ENCODE peak calls at places on chromosomes 12 and 14, in four cellular contexts. One of them, this sample, is unnamed.

GRCh38 chr12:122999986-123000420 is 19.5 kb downstream of the ARL6IP4 start:
- DNase-seq in CD8-positive, alpha-beta T cell: no peak
- DNase-seq in testis: no peak
- DNase-seq in brain microvascular endothelial cell: no peak
- DNase-seq in this sample: no peak

GRCh38 chr14:102282751-102283465 is 22.1 kb downstream of the MOK start:
- DNase-seq in CD8-positive, alpha-beta T cell: no peak
- DNase-seq in testis: no peak
- DNase-seq in brain microvascular endothelial cell: no peak
- DNase-seq in this sample: no peak

GRCh38 chr14:95774265-95775160 is 60.6 kb upstream of the TCL1A start:
- DNase-seq in CD8-positive, alpha-beta T cell: peak
- DNase-seq in testis: peak
- DNase-seq in brain microvascular endothelial cell: peak
- DNase-seq in this sample: peak

GRCh38 chr12:66352197-66352596 is 49.9 kb downstream of the HELB start:
- DNase-seq in CD8-positive, alpha-beta T cell: no peak
- DNase-seq in testis: peak
- DNase-seq in brain microvascular endothelial cell: peak
- DNase-seq in this sample: peak

GRCh38 chr12:122977153-122977552 is 2.1 kb downstream of the OGFOD2 start:
- DNase-seq in CD8-positive, alpha-beta T cell: no peak
- DNase-seq in testis: no peak
- DNase-seq in brain microvascular endothelial cell: no peak
- DNase-seq in this sample: no peak

GRCh38 chr14:102568115-102568614 is 24.3 kb upstream of the RCOR1 start:
- DNase-seq in CD8-positive, alpha-beta T cell: peak
- DNase-seq in testis: no peak
- DNase-seq in brain microvascular endothelial cell: no peak
- DNase-seq in this sample: no peak

GRCh38 chr12:50117057-50117622 is 5.1 kb downstream of the COX14 start:
- DNase-seq in CD8-positive, alpha-beta T cell: no peak
- DNase-seq in testis: no peak
- DNase-seq in brain microvascular endothelial cell: no peak
- DNase-seq in this sample: no peak

GRCh38 chr12:113222730-113223531 is 1.7 kb downstream of the TPCN1 start:
- DNase-seq in CD8-positive, alpha-beta T cell: no peak
- DNase-seq in testis: peak
- DNase-seq in brain microvascular endothelial cell: peak
- DNase-seq in this sample: no peak

GRCh38 chr14:101253948-101254347 is 307.3 kb upstream of the DIO3 start:
- DNase-seq in CD8-positive, alpha-beta T cell: no peak
- DNase-seq in testis: no peak
- DNase-seq in brain microvascular endothelial cell: no peak
- DNase-seq in this sample: no peak

GRCh38 chr14:94816113-94816512 is 46.2 kb upstream of the GSC start:
- DNase-seq in CD8-positive, alpha-beta T cell: no peak
- DNase-seq in testis: no peak
- DNase-seq in brain microvascular endothelial cell: peak
- DNase-seq in this sample: no peak

GRCh38 chr14:64974563-64974962 is 2.4 kb upstream of the RAB15 start:
- DNase-seq in CD8-positive, alpha-beta T cell: no peak
- DNase-seq in testis: no peak
- DNase-seq in brain microvascular endothelial cell: no peak
- DNase-seq in this sample: no peak

GRCh38 chr14:58071341-58071740 is 80.7 kb downstream of the ARMH4 start:
- DNase-seq in CD8-positive, alpha-beta T cell: no peak
- DNase-seq in testis: no peak
- DNase-seq in brain microvascular endothelial cell: no peak
- DNase-seq in this sample: no peak

GRCh38 chr14:94581127-94581999 is at the start of gene SERPINA5:
- DNase-seq in CD8-positive, alpha-beta T cell: no peak
- DNase-seq in testis: peak
- DNase-seq in brain microvascular endothelial cell: peak
- DNase-seq in this sample: peak

GRCh38 chr12:54475542-54475941 is 2.1 kb upstream of the GTSF1 start:
- DNase-seq in CD8-positive, alpha-beta T cell: no peak
- DNase-seq in testis: no peak
- DNase-seq in brain microvascular endothelial cell: no peak
- DNase-seq in this sample: no peak

GRCh38 chr12:42442328-42442759 is 116.4 kb downstream of the PPHLN1 start:
- DNase-seq in CD8-positive, alpha-beta T cell: no peak
- DNase-seq in testis: no peak
- DNase-seq in brain microvascular endothelial cell: no peak
- DNase-seq in this sample: no peak

GRCh38 chr12:123571343-123571813 is 13.0 kb upstream of the TMED2 start:
- DNase-seq in CD8-positive, alpha-beta T cell: no peak
- DNase-seq in testis: peak
- DNase-seq in brain microvascular endothelial cell: peak
- DNase-seq in this sample: no peak

GRCh38 chr12:53061404-53062010 is 11.6 kb downstream of the TNS2 start:
- DNase-seq in CD8-positive, alpha-beta T cell: no peak
- DNase-seq in testis: peak
- DNase-seq in brain microvascular endothelial cell: no peak
- DNase-seq in this sample: no peak

GRCh38 chr14:101248056-101248725 is 313.1 kb upstream of the DIO3 start:
- DNase-seq in CD8-positive, alpha-beta T cell: peak
- DNase-seq in testis: no peak
- DNase-seq in brain microvascular endothelial cell: no peak
- DNase-seq in this sample: no peak

GRCh38 chr12:21551811-21552469 is 25.8 kb downstream of the SPX start:
- DNase-seq in CD8-positive, alpha-beta T cell: no peak
- DNase-seq in testis: no peak
- DNase-seq in brain microvascular endothelial cell: no peak
- DNase-seq in this sample: no peak

GRCh38 chr14:90739318-90740077 is 76.7 kb downstream of the TTC7B start:
- DNase-seq in CD8-positive, alpha-beta T cell: no peak
- DNase-seq in testis: no peak
- DNase-seq in brain microvascular endothelial cell: no peak
- DNase-seq in this sample: no peak

GRCh38 chr12:51661199-51661598 is 70.2 kb downstream of the SCN8A start:
- DNase-seq in CD8-positive, alpha-beta T cell: no peak
- DNase-seq in testis: no peak
- DNase-seq in brain microvascular endothelial cell: no peak
- DNase-seq in this sample: no peak

GRCh38 chr12:896031-896430 is 53.5 kb downstream of the RAD52 start:
- DNase-seq in CD8-positive, alpha-beta T cell: no peak
- DNase-seq in testis: no peak
- DNase-seq in brain microvascular endothelial cell: no peak
- DNase-seq in this sample: no peak

GRCh38 chr12:68158427-68158826 is 1.1 kb downstream of the IFNG start:
- DNase-seq in CD8-positive, alpha-beta T cell: no peak
- DNase-seq in testis: no peak
- DNase-seq in brain microvascular endothelial cell: peak
- DNase-seq in this sample: no peak
- TF ChIP-seq CTCF in CD8-positive, alpha-beta T cell: peak
- TF ChIP-seq CTCF in testis: peak
- TF ChIP-seq CTCF in brain microvascular endothelial cell: peak
- TF ChIP-seq CTCF in this sample: peak

GRCh38 chr12:33427071-33427470 is 12.5 kb downstream of the SYT10 start:
- DNase-seq in CD8-positive, alpha-beta T cell: no peak
- DNase-seq in testis: peak
- DNase-seq in brain microvascular endothelial cell: no peak
- DNase-seq in this sample: no peak
- TF ChIP-seq CTCF in CD8-positive, alpha-beta T cell: no peak
- TF ChIP-seq CTCF in testis: no peak
- TF ChIP-seq CTCF in brain microvascular endothelial cell: peak
- TF ChIP-seq CTCF in this sample: peak

GRCh38 chr12:96500686-96501085 is 11.3 kb downstream of the CFAP54 start:
- DNase-seq in CD8-positive, alpha-beta T cell: no peak
- DNase-seq in testis: peak
- DNase-seq in brain microvascular endothelial cell: no peak
- DNase-seq in this sample: no peak
- TF ChIP-seq CTCF in CD8-positive, alpha-beta T cell: no peak
- TF ChIP-seq CTCF in testis: no peak
- TF ChIP-seq CTCF in brain microvascular endothelial cell: peak
- TF ChIP-seq CTCF in this sample: no peak

GRCh38 chr14:103730490-103731035 is 15.0 kb downstream of the ZFYVE21 start:
- DNase-seq in CD8-positive, alpha-beta T cell: no peak
- DNase-seq in testis: peak
- DNase-seq in brain microvascular endothelial cell: no peak
- DNase-seq in this sample: no peak
- TF ChIP-seq CTCF in CD8-positive, alpha-beta T cell: no peak
- TF ChIP-seq CTCF in testis: peak
- TF ChIP-seq CTCF in brain microvascular endothelial cell: peak
- TF ChIP-seq CTCF in this sample: peak

GRCh38 chr12:47817272-47818006 is 2.3 kb downstream of the HDAC7 start:
- DNase-seq in CD8-positive, alpha-beta T cell: no peak
- DNase-seq in testis: no peak
- DNase-seq in brain microvascular endothelial cell: no peak
- DNase-seq in this sample: no peak
- TF ChIP-seq CTCF in CD8-positive, alpha-beta T cell: no peak
- TF ChIP-seq CTCF in testis: no peak
- TF ChIP-seq CTCF in brain microvascular endothelial cell: peak
- TF ChIP-seq CTCF in this sample: no peak

GRCh38 chr12:6869049-6870021 is 2.0 kb downstream of the TPI1 start:
- DNase-seq in CD8-positive, alpha-beta T cell: peak
- DNase-seq in testis: peak
- DNase-seq in brain microvascular endothelial cell: peak
- DNase-seq in this sample: peak

GRCh38 chr12:6867407-6868210 is at the start of gene TPI1:
- DNase-seq in CD8-positive, alpha-beta T cell: peak
- DNase-seq in testis: peak
- DNase-seq in brain microvascular endothelial cell: peak
- DNase-seq in this sample: peak

GRCh38 chr12:6866920-6867406 is 368 bp upstream of the TPI1 start:
- DNase-seq in CD8-positive, alpha-beta T cell: no peak
- DNase-seq in testis: no peak
- DNase-seq in brain microvascular endothelial cell: peak
- DNase-seq in this sample: no peak

GRCh38 chr12:6866163-6866919 is 990 bp upstream of the TPI1 start:
- DNase-seq in CD8-positive, alpha-beta T cell: no peak
- DNase-seq in testis: no peak
- DNase-seq in brain microvascular endothelial cell: no peak
- DNase-seq in this sample: no peak

GRCh38 chr12:6868211-6869048 is 1.1 kb downstream of the TPI1 start:
- DNase-seq in CD8-positive, alpha-beta T cell: no peak
- DNase-seq in testis: no peak
- DNase-seq in brain microvascular endothelial cell: no peak
- DNase-seq in this sample: no peak
- TF ChIP-seq CTCF in CD8-positive, alpha-beta T cell: no peak
- TF ChIP-seq CTCF in testis: no peak
- TF ChIP-seq CTCF in brain microvascular endothelial cell: peak
- TF ChIP-seq CTCF in this sample: no peak